ENCODE peak calls at places on chromosome 2, in six cellular contexts. I is left ventricle myocardium superior; M is T-helper 17 cell; H is GM12865; B is NCI-H748 treated with DMSO at 0.1 percent for 48 hours; C is activated naive CD4-positive, alpha-beta T cell treated with Interleukin-2 at 50 U/mL for 16 hours. G is an unnamed sample.

GRCh38 chr2:233823731-233824121 is 30.6 kb downstream of the HJURP start:
- DNase-seq in I (no peak), M (no peak), H (no peak), B (no peak), C (no peak), G (no peak)

GRCh38 chr2:1739961-1740713 is 4.2 kb downstream of the PXDN start:
- DNase-seq in I (peak), M (no peak), H (no peak), B (no peak), C (no peak), G (no peak)

GRCh38 chr2:81195017-81195773 is 890.6 kb upstream of the LRRTM1 start:
- DNase-seq in I (peak), M (no peak), H (no peak), B (no peak), C (no peak), G (no peak)

GRCh38 chr2:214057986-214058385 is 352.9 kb upstream of the VWC2L start:
- DNase-seq in I (no peak), M (no peak), H (no peak), B (no peak), C (no peak), G (no peak)

GRCh38 chr2:69118609-69119008 is 105.6 kb downstream of the ANTXR1 start:
- DNase-seq in I (no peak), M (no peak), H (no peak), B (no peak), C (no peak), G (no peak)

GRCh38 chr2:108403494-108403893 is 25.7 kb downstream of the SULT1C4 start:
- DNase-seq in I (no peak), M (no peak), H (no peak), B (no peak), C (no peak), G (no peak)

GRCh38 chr2:75064691-75065396 is 106.4 kb downstream of the POLE4 start:
- DNase-seq in I (peak), M (peak), H (peak), B (peak), C (peak), G (no peak)

GRCh38 chr2:28292491-28292890 is 100.2 kb upstream of the FOSL2 start:
- DNase-seq in I (no peak), M (no peak), H (no peak), B (no peak), C (no peak), G (no peak)

GRCh38 chr2:236988690-236989639 is 96.7 kb upstream of the COPS8 start:
- DNase-seq in I (peak), M (no peak), H (no peak), B (no peak), C (no peak), G (no peak)

GRCh38 chr2:63792523-63792922 is 49.2 kb upstream of the UGP2 start:
- DNase-seq in I (no peak), M (no peak), H (no peak), B (no peak), C (no peak), G (no peak)

GRCh38 chr2:200453142-200453852 is 56.6 kb downstream of the KCTD18 start:
- DNase-seq in I (no peak), M (no peak), H (no peak), B (no peak), C (no peak), G (no peak)

GRCh38 chr2:154720642-154721041 is 22.1 kb downstream of the KCNJ3 start:
- DNase-seq in I (no peak), M (no peak), H (no peak), B (no peak), C (no peak), G (no peak)